ENCODE peak calls at places on chromosome 5, in eight cellular contexts. One of them, this sample, is unnamed. For H3K4me1, the result is how much of the 10 kb centered on the place peaks cover.

GRCh38 chr5:125390316-125390715 is 643.9 kb upstream of the ZNF608 start:
- DNase-seq in breast epithelium: no peak
- DNase-seq in tibial nerve: no peak
- DNase-seq in IMR-90: no peak
- DNase-seq in sigmoid colon: no peak
- DNase-seq in uterus: no peak
- DNase-seq in heart left ventricle: no peak
- DNase-seq in HepG2: no peak
- DNase-seq in this sample: no peak

GRCh38 chr5:96064905-96065304 is 103.3 kb upstream of the ELL2 start:
- DNase-seq in breast epithelium: no peak
- DNase-seq in tibial nerve: no peak
- DNase-seq in IMR-90: no peak
- DNase-seq in sigmoid colon: no peak
- DNase-seq in uterus: no peak
- DNase-seq in heart left ventricle: no peak
- DNase-seq in HepG2: no peak
- DNase-seq in this sample: no peak

GRCh38 chr5:179816401-179817070 is 4.2 kb upstream of the SQSTM1 start:
- DNase-seq in breast epithelium: no peak
- DNase-seq in tibial nerve: no peak
- DNase-seq in IMR-90: no peak
- DNase-seq in sigmoid colon: no peak
- DNase-seq in uterus: peak
- DNase-seq in heart left ventricle: no peak
- DNase-seq in HepG2: no peak
- DNase-seq in this sample: no peak

GRCh38 chr5:135329913-135330797 is 68.9 kb downstream of the MACROH2A1 start:
- DNase-seq in breast epithelium: no peak
- DNase-seq in tibial nerve: no peak
- DNase-seq in IMR-90: no peak
- DNase-seq in sigmoid colon: no peak
- DNase-seq in uterus: no peak
- DNase-seq in heart left ventricle: no peak
- DNase-seq in HepG2: peak
- DNase-seq in this sample: no peak

GRCh38 chr5:93503598-93504067 is 77.4 kb downstream of the NR2F1-AS1 start:
- DNase-seq in breast epithelium: no peak
- DNase-seq in tibial nerve: no peak
- DNase-seq in IMR-90: peak
- DNase-seq in sigmoid colon: no peak
- DNase-seq in uterus: no peak
- DNase-seq in heart left ventricle: no peak
- DNase-seq in HepG2: peak
- DNase-seq in this sample: no peak

GRCh38 chr5:91382530-91383026 is 539 bp downstream of the ARRDC3 start:
- DNase-seq in breast epithelium: no peak
- DNase-seq in tibial nerve: no peak
- DNase-seq in IMR-90: peak
- DNase-seq in sigmoid colon: no peak
- DNase-seq in uterus: peak
- DNase-seq in heart left ventricle: peak
- DNase-seq in HepG2: peak
- DNase-seq in this sample: peak

GRCh38 chr5:79081779-79082178 is 12.2 kb downstream of the BHMT2 start:
- DNase-seq in breast epithelium: no peak
- DNase-seq in tibial nerve: no peak
- DNase-seq in IMR-90: no peak
- DNase-seq in sigmoid colon: no peak
- DNase-seq in uterus: no peak
- DNase-seq in heart left ventricle: no peak
- DNase-seq in HepG2: no peak
- DNase-seq in this sample: no peak

GRCh38 chr5:172453986-172454354 is 355 bp downstream of the SH3PXD2B start:
- DNase-seq in breast epithelium: no peak
- DNase-seq in tibial nerve: no peak
- DNase-seq in IMR-90: no peak
- DNase-seq in sigmoid colon: peak
- DNase-seq in uterus: peak
- DNase-seq in heart left ventricle: peak
- DNase-seq in HepG2: no peak
- DNase-seq in this sample: no peak

GRCh38 chr5:34709861-34710673 is 53.9 kb downstream of the RAI14 start:
- DNase-seq in breast epithelium: no peak
- DNase-seq in tibial nerve: no peak
- DNase-seq in IMR-90: peak
- DNase-seq in sigmoid colon: no peak
- DNase-seq in uterus: no peak
- DNase-seq in heart left ventricle: no peak
- DNase-seq in HepG2: peak
- DNase-seq in this sample: no peak

GRCh38 chr5:160439205-160439600 is 17.5 kb downstream of the PTTG1 start:
- DNase-seq in breast epithelium: peak
- DNase-seq in tibial nerve: peak
- DNase-seq in IMR-90: peak
- DNase-seq in sigmoid colon: peak
- DNase-seq in uterus: peak
- DNase-seq in heart left ventricle: peak
- DNase-seq in HepG2: peak
- DNase-seq in this sample: peak

GRCh38 chr5:124580925-124581821 is 165.3 kb downstream of the ZNF608 start:
- DNase-seq in breast epithelium: peak
- DNase-seq in tibial nerve: no peak
- DNase-seq in IMR-90: no peak
- DNase-seq in sigmoid colon: no peak
- DNase-seq in uterus: no peak
- DNase-seq in heart left ventricle: no peak
- DNase-seq in HepG2: peak
- DNase-seq in this sample: no peak

GRCh38 chr5:1516615-1517601 is 6.9 kb downstream of the LPCAT1 start:
- DNase-seq in breast epithelium: no peak
- DNase-seq in tibial nerve: peak
- DNase-seq in IMR-90: peak
- DNase-seq in sigmoid colon: peak
- DNase-seq in uterus: peak
- DNase-seq in heart left ventricle: no peak
- DNase-seq in HepG2: peak
- DNase-seq in this sample: peak
- H3K4me1 ChIP-seq in breast epithelium: under half
- H3K4me1 ChIP-seq in tibial nerve: under half
- H3K4me1 ChIP-seq in IMR-90: under half
- H3K4me1 ChIP-seq in sigmoid colon: under half
- H3K4me1 ChIP-seq in uterus: under half
- H3K4me1 ChIP-seq in heart left ventricle: under half
- H3K4me1 ChIP-seq in HepG2: half or more
- H3K4me1 ChIP-seq in this sample: under half

GRCh38 chr5:115776989-115777388 is 39.5 kb downstream of the CDO1 start:
- DNase-seq in breast epithelium: no peak
- DNase-seq in tibial nerve: no peak
- DNase-seq in IMR-90: no peak
- DNase-seq in sigmoid colon: no peak
- DNase-seq in uterus: no peak
- DNase-seq in heart left ventricle: no peak
- DNase-seq in HepG2: no peak
- DNase-seq in this sample: no peak
- TF ChIP-seq POLR2A in breast epithelium: no peak
- TF ChIP-seq POLR2A in tibial nerve: no peak
- TF ChIP-seq POLR2A in IMR-90: no peak
- TF ChIP-seq POLR2A in sigmoid colon: no peak
- TF ChIP-seq POLR2A in uterus: no peak
- TF ChIP-seq POLR2A in heart left ventricle: no peak
- TF ChIP-seq POLR2A in HepG2: no peak
- TF ChIP-seq POLR2A in this sample: no peak

DNA sequence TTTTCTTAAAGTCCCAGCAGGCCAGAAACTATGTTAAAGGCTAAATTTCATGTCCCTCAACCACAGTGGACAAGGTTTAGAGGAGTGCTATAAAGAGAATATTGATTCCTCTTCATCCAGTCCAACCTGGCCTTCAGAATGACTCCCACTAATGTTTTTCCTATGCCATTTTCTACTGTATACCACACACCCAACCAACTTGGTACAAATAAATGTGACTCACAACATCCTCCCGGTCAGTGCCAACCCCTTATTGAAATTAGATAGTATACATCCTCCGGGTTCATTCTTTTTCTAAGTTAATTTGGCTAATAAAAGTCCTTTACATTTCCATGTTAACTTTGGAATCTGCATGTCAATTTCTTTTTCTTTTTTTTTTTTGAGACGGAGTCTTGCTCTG is 215.1 kb downstream of the TSSK1B start:
- DNase-seq in breast epithelium: no peak
- DNase-seq in tibial nerve: no peak
- DNase-seq in IMR-90: no peak
- DNase-seq in sigmoid colon: no peak
- DNase-seq in uterus: no peak
- DNase-seq in heart left ventricle: no peak
- DNase-seq in HepG2: no peak
- DNase-seq in this sample: no peak
- H3K4me1 ChIP-seq in breast epithelium: under half
- H3K4me1 ChIP-seq in tibial nerve: under half
- H3K4me1 ChIP-seq in IMR-90: under half
- H3K4me1 ChIP-seq in sigmoid colon: under half
- H3K4me1 ChIP-seq in uterus: under half
- H3K4me1 ChIP-seq in heart left ventricle: under half
- H3K4me1 ChIP-seq in HepG2: under half
- H3K4me1 ChIP-seq in this sample: under half

GRCh38 chr5:74766887-74767578 is at the start of the genes GFM2 and NSA2:
- DNase-seq in breast epithelium: peak
- DNase-seq in tibial nerve: peak
- DNase-seq in IMR-90: peak
- DNase-seq in sigmoid colon: peak
- DNase-seq in uterus: peak
- DNase-seq in heart left ventricle: peak
- DNase-seq in HepG2: peak
- DNase-seq in this sample: peak
- TF ChIP-seq POLR2A in breast epithelium: no peak
- TF ChIP-seq POLR2A in tibial nerve: no peak
- TF ChIP-seq POLR2A in IMR-90: peak
- TF ChIP-seq POLR2A in sigmoid colon: peak
- TF ChIP-seq POLR2A in uterus: peak
- TF ChIP-seq POLR2A in heart left ventricle: no peak
- TF ChIP-seq POLR2A in HepG2: peak
- TF ChIP-seq POLR2A in this sample: no peak

GRCh38 chr5:40685191-40685590 is 5.5 kb downstream of the PTGER4 start:
- DNase-seq in breast epithelium: no peak
- DNase-seq in tibial nerve: no peak
- DNase-seq in IMR-90: no peak
- DNase-seq in sigmoid colon: no peak
- DNase-seq in uterus: no peak
- DNase-seq in heart left ventricle: no peak
- DNase-seq in HepG2: no peak
- DNase-seq in this sample: no peak

GRCh38 chr5:40685952-40686351 is 6.2 kb downstream of the PTGER4 start:
- DNase-seq in breast epithelium: no peak
- DNase-seq in tibial nerve: no peak
- DNase-seq in IMR-90: no peak
- DNase-seq in sigmoid colon: no peak
- DNase-seq in uterus: no peak
- DNase-seq in heart left ventricle: no peak
- DNase-seq in HepG2: no peak
- DNase-seq in this sample: no peak

GRCh38 chr5:40688127-40688756 is 8.5 kb downstream of the PTGER4 start:
- DNase-seq in breast epithelium: peak
- DNase-seq in tibial nerve: peak
- DNase-seq in IMR-90: peak
- DNase-seq in sigmoid colon: peak
- DNase-seq in uterus: peak
- DNase-seq in heart left ventricle: peak
- DNase-seq in HepG2: peak
- DNase-seq in this sample: peak

GRCh38 chr5:40689442-40689841 is 9.7 kb downstream of the PTGER4 start:
- DNase-seq in breast epithelium: no peak
- DNase-seq in tibial nerve: no peak
- DNase-seq in IMR-90: peak
- DNase-seq in sigmoid colon: no peak
- DNase-seq in uterus: peak
- DNase-seq in heart left ventricle: peak
- DNase-seq in HepG2: peak
- DNase-seq in this sample: no peak

GRCh38 chr5:40687316-40687715 is 7.6 kb downstream of the PTGER4 start:
- DNase-seq in breast epithelium: no peak
- DNase-seq in tibial nerve: no peak
- DNase-seq in IMR-90: no peak
- DNase-seq in sigmoid colon: no peak
- DNase-seq in uterus: no peak
- DNase-seq in heart left ventricle: no peak
- DNase-seq in HepG2: no peak
- DNase-seq in this sample: no peak
- H3K4me1 ChIP-seq in breast epithelium: under half
- H3K4me1 ChIP-seq in tibial nerve: under half
- H3K4me1 ChIP-seq in IMR-90: under half
- H3K4me1 ChIP-seq in sigmoid colon: half or more
- H3K4me1 ChIP-seq in uterus: under half
- H3K4me1 ChIP-seq in heart left ventricle: half or more
- H3K4me1 ChIP-seq in HepG2: under half
- H3K4me1 ChIP-seq in this sample: under half

This sample was measured in testis.